ENCODE peak calls at places on chromosomes 6 and 20, in six cellular contexts. A, I, G, R, Q and T are unnamed samples.

GRCh38 chr20:19947611-19948264 is 69.4 kb upstream of the NAA20 start:
- DNase-seq in Q (no peak), G (no peak), A (no peak), I (peak), R (peak), T (no peak)

GRCh38 chr6:16909599-16910360 is 148.5 kb upstream of the ATXN1 start:
- DNase-seq in R (peak), G (no peak), Q (no peak), A (no peak), I (no peak), T (no peak)

GRCh38 chr20:45959126-45959525 is 12.9 kb downstream of the ZNF335 start:
- DNase-seq in Q (no peak), I (no peak), R (no peak), A (no peak), G (no peak), T (no peak)

GRCh38 chr20:3092611-3093379 is 8.3 kb upstream of the AVP start:
- DNase-seq in Q (no peak), G (no peak), R (peak), I (no peak), A (no peak), T (peak)

GRCh38 chr6:131136021-131136847 is 967 bp downstream of the AKAP7 start:
- DNase-seq in R (peak), I (peak), Q (no peak), G (no peak), A (no peak), T (no peak)

GRCh38 chr6:142357879-142358278 is 56.1 kb downstream of the ADGRG6 start:
- DNase-seq in A (no peak), I (no peak), R (peak), Q (no peak), G (no peak), T (no peak)

GRCh38 chr6:27757307-27757706 is 154.9 kb downstream of the OR2B2 start:
- DNase-seq in A (no peak), Q (no peak), I (peak), R (no peak), G (no peak), T (peak)

GRCh38 chr20:22617160-22617559 is 32.8 kb upstream of the FOXA2 start:
- DNase-seq in R (no peak), I (peak), Q (no peak), G (no peak), A (no peak), T (no peak)